ENCODE peak calls at places on chromosomes 7 and 10, in four cellular contexts. One of them, this sample, is unnamed.
A peak's percentile ranks its signal among the peaks of the same experiment; 100 is the strongest.

GRCh38 chr7:114539575-114539974 is 125.0 kb downstream of the FOXP2 start:
- DNase-seq in K562: no peak
- DNase-seq in GM12878: no peak
- DNase-seq in IMR-90: peak; percentile 35
- DNase-seq in this sample: no peak

GRCh38 chr10:97667462-97667861 is 19.6 kb downstream of the AVPI1 start:
- DNase-seq in K562: no peak
- DNase-seq in GM12878: no peak
- DNase-seq in IMR-90: no peak
- DNase-seq in this sample: no peak

GRCh38 chr7:157603716-157604115 is 266.9 kb downstream of the DNAJB6 start:
- DNase-seq in K562: no peak
- DNase-seq in IMR-90: no peak
- DNase-seq in GM12878: no peak
- DNase-seq in this sample: no peak

GRCh38 chr7:91942312-91942711 is 1.6 kb downstream of the AKAP9 start:
- DNase-seq in IMR-90: no peak
- DNase-seq in GM12878: no peak
- DNase-seq in K562: peak; percentile 40
- DNase-seq in this sample: no peak

GRCh38 chr7:2168612-2169312 is 64.0 kb downstream of the MAD1L1 start:
- DNase-seq in K562: no peak
- DNase-seq in GM12878: no peak
- DNase-seq in IMR-90: no peak
- DNase-seq in this sample: no peak

GRCh38 chr10:79070091-79070610 is 1.4 kb downstream of the ZMIZ1 start:
- DNase-seq in GM12878: no peak
- DNase-seq in IMR-90: no peak
- DNase-seq in K562: peak; percentile 30
- DNase-seq in this sample: no peak

GRCh38 chr10:130459851-130460490 is 323.8 kb downstream of the GLRX3 start:
- DNase-seq in K562: no peak
- DNase-seq in IMR-90: no peak
- DNase-seq in GM12878: no peak
- DNase-seq in this sample: peak; percentile 10

GRCh38 chr7:81611040-81611439 is 158.8 kb downstream of the HGF start:
- DNase-seq in IMR-90: no peak
- DNase-seq in K562: no peak
- DNase-seq in GM12878: no peak
- DNase-seq in this sample: no peak

GRCh38 chr10:132098539-132099421 is 33.0 kb downstream of the JAKMIP3 start:
- DNase-seq in IMR-90: no peak
- DNase-seq in GM12878: no peak
- DNase-seq in K562: no peak
- DNase-seq in this sample: no peak

GRCh38 chr10:49394933-49395740 is 752 bp downstream of the DRGX start:
- DNase-seq in K562: no peak
- DNase-seq in IMR-90: no peak
- DNase-seq in GM12878: no peak
- DNase-seq in this sample: peak; percentile 78

GRCh38 chr7:77310982-77311381 is 105.2 kb downstream of the GSAP start:
- DNase-seq in IMR-90: no peak
- DNase-seq in GM12878: no peak
- DNase-seq in K562: no peak
- DNase-seq in this sample: no peak

GRCh38 chr10:5509236-5509635 is 9.9 kb upstream of the CALML5 start:
- DNase-seq in IMR-90: no peak
- DNase-seq in K562: no peak
- DNase-seq in GM12878: no peak
- DNase-seq in this sample: no peak

GRCh38 chr7:120521761-120522737 is 249.1 kb downstream of the KCND2 start:
- DNase-seq in GM12878: no peak
- DNase-seq in K562: no peak
- DNase-seq in IMR-90: no peak
- DNase-seq in this sample: no peak

GRCh38 chr7:138875794-138876193 is 77.8 kb upstream of the ATP6V0A4 start:
- DNase-seq in GM12878: no peak
- DNase-seq in IMR-90: peak; percentile 96
- DNase-seq in K562: no peak
- DNase-seq in this sample: no peak

GRCh38 chr10:43415544-43415943 is 6.6 kb upstream of the HNRNPF start:
- DNase-seq in K562: peak; percentile 92
- DNase-seq in IMR-90: no peak
- DNase-seq in GM12878: no peak
- DNase-seq in this sample: no peak

GRCh38 chr7:79090543-79090942 is 362.9 kb downstream of the MAGI2 start:
- DNase-seq in GM12878: no peak
- DNase-seq in K562: no peak
- DNase-seq in IMR-90: peak; percentile 55
- DNase-seq in this sample: no peak

GRCh38 chr7:86968618-86969017 is 90.8 kb downstream of the ELAPOR2 start:
- DNase-seq in IMR-90: no peak
- DNase-seq in K562: no peak
- DNase-seq in GM12878: no peak
- DNase-seq in this sample: no peak

GRCh38 chr10:116241642-116242405 is 31.2 kb downstream of the GFRA1 start:
- DNase-seq in GM12878: no peak
- DNase-seq in IMR-90: no peak
- DNase-seq in K562: no peak
- DNase-seq in this sample: no peak

GRCh38 chr7:71488308-71488707 is 356.4 kb downstream of the GALNT17 start:
- DNase-seq in GM12878: no peak
- DNase-seq in IMR-90: no peak
- DNase-seq in K562: no peak
- DNase-seq in this sample: no peak

GRCh38 chr7:128406147-128406985 is 3.4 kb downstream of the IMPDH1 start:
- DNase-seq in IMR-90: no peak
- DNase-seq in K562: peak; percentile 35
- DNase-seq in GM12878: no peak
- DNase-seq in this sample: no peak

GRCh38 chr10:607545-608196 is 81.8 kb downstream of the DIP2C start:
- DNase-seq in K562: no peak
- DNase-seq in IMR-90: no peak
- DNase-seq in GM12878: no peak
- DNase-seq in this sample: no peak

GRCh38 chr7:77475181-77475580 is 59.0 kb upstream of the GSAP start:
- DNase-seq in IMR-90: no peak
- DNase-seq in GM12878: no peak
- DNase-seq in K562: no peak
- DNase-seq in this sample: no peak

GRCh38 chr7:116984917-116985316 is 31.6 kb downstream of the ST7 start:
- DNase-seq in K562: peak; percentile 65
- DNase-seq in IMR-90: peak; percentile 28
- DNase-seq in GM12878: no peak
- DNase-seq in this sample: no peak

GRCh38 chr7:92626281-92626846 is 36.2 kb upstream of the FAM133B start:
- DNase-seq in IMR-90: no peak
- DNase-seq in K562: no peak
- DNase-seq in GM12878: no peak
- DNase-seq in this sample: no peak

GRCh38 chr10:71945819-71946474 is 18.2 kb upstream of the CHST3 start:
- DNase-seq in IMR-90: no peak
- DNase-seq in GM12878: no peak
- DNase-seq in K562: peak; percentile 64
- DNase-seq in this sample: no peak

GRCh38 chr7:130425798-130426197 is 15.0 kb downstream of the CEP41 start:
- DNase-seq in K562: no peak
- DNase-seq in IMR-90: no peak
- DNase-seq in GM12878: no peak
- DNase-seq in this sample: no peak
- TF ChIP-seq CHD1 in K562: no peak
- TF ChIP-seq CHD1 in IMR-90: no peak
- TF ChIP-seq CHD1 in GM12878: no peak
- TF ChIP-seq CHD1 in this sample: no peak

GRCh38 chr10:91909178-91909677 is at the start of gene FGFBP3:
- DNase-seq in GM12878: no peak
- DNase-seq in K562: peak; percentile 76
- DNase-seq in IMR-90: peak; percentile 45
- DNase-seq in this sample: peak; percentile 61
- TF ChIP-seq CHD1 in GM12878: no peak
- TF ChIP-seq CHD1 in K562: no peak
- TF ChIP-seq CHD1 in IMR-90: no peak
- TF ChIP-seq CHD1 in this sample: no peak

GRCh38 chr7:65475734-65476319 is 102.2 kb downstream of the ZNF92 start:
- DNase-seq in K562: no peak
- DNase-seq in IMR-90: no peak
- DNase-seq in GM12878: peak; percentile 67
- DNase-seq in this sample: peak; percentile 23

GRCh38 chr7:65471587-65471986 is 97.9 kb downstream of the ZNF92 start:
- DNase-seq in IMR-90: no peak
- DNase-seq in K562: no peak
- DNase-seq in GM12878: no peak
- DNase-seq in this sample: no peak

GRCh38 chr7:65475040-65475726 is 101.5 kb downstream of the ZNF92 start:
- DNase-seq in K562: no peak
- DNase-seq in IMR-90: no peak
- DNase-seq in GM12878: no peak
- DNase-seq in this sample: no peak

DNA sequence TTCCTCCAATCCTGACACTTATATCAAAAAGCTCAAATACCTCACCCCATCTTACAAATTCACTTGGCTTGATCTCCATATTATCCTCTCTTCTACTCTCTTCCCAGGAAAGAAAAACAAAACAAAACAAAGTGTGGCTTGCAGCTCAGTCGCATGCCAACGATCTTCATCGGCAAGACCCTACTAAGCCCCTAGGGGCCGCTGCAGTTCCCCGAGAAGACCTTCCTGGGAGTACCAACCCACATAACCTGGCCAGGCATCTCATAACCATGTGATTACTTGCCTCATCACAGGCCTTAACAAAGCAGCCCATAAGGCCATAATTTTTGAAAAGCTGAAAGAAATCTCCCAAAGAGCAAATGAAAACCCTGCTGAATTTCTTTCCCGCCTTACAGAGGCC is 103.7 kb downstream of the ZNF92 start:
- DNase-seq in GM12878: no peak
- DNase-seq in IMR-90: peak; percentile 5
- DNase-seq in K562: peak; percentile 69
- DNase-seq in this sample: peak; percentile 84
- TF ChIP-seq CHD1 in GM12878: no peak
- TF ChIP-seq CHD1 in IMR-90: no peak
- TF ChIP-seq CHD1 in K562: no peak
- TF ChIP-seq CHD1 in this sample: no peak

GRCh38 chr7:126700807-126701604 is 551.7 kb downstream of the GRM8 start:
- DNase-seq in IMR-90: peak; percentile 78
- DNase-seq in K562: peak; percentile 97
- DNase-seq in GM12878: peak; percentile 98
- DNase-seq in this sample: no peak
- TF ChIP-seq CHD1 in IMR-90: no peak
- TF ChIP-seq CHD1 in K562: no peak
- TF ChIP-seq CHD1 in GM12878: peak; percentile 43
- TF ChIP-seq CHD1 in this sample: no peak

DNA sequence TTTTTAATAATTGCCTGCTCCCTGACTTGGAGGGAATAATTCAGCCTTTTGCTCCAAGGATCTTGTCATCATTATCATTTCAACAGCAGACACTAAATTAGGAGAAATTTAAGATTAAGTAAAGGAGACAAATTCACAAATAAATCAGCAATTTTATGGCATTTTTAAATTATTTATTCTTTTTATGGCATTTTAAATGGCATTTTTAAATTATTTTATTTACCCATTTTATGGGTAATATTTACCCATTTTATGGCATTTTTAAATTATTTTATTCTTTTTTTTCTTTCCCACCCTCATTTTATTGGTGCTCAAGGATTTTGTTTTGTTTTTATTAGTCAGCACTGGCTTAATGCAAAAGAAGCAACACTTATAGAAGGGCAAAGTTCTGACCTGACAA is 1201.0 kb upstream of the SORCS1 start:
- DNase-seq in IMR-90: no peak
- DNase-seq in GM12878: no peak
- DNase-seq in K562: no peak
- DNase-seq in this sample: no peak
- TF ChIP-seq CHD1 in IMR-90: no peak
- TF ChIP-seq CHD1 in GM12878: no peak
- TF ChIP-seq CHD1 in K562: no peak
- TF ChIP-seq CHD1 in this sample: no peak

GRCh38 chr7:154598864-154599263 is 404.1 kb downstream of the PAXIP1 start:
- DNase-seq in IMR-90: no peak
- DNase-seq in GM12878: no peak
- DNase-seq in K562: no peak
- DNase-seq in this sample: no peak

DNA sequence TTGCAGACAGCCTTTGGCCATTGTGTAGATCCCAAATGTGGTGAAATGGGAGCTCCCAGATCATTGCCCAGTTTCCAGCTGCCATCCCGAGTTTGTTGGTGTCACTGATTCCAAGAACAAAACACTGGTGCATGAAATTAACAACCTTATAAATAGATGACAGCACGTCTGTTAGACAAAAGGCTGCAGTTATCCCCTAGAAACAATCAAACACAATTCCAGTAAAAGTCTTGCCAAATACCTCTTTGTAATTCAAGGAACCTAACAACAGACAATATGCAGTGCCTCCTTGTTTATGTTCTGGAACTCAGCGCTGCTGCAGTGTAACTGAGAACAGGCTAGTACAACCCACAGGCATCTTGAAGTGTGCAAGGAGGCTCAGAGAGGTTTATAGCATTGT is 404.5 kb downstream of the PAXIP1 start:
- DNase-seq in IMR-90: no peak
- DNase-seq in GM12878: no peak
- DNase-seq in K562: no peak
- DNase-seq in this sample: no peak
- TF ChIP-seq CHD1 in IMR-90: no peak
- TF ChIP-seq CHD1 in GM12878: no peak
- TF ChIP-seq CHD1 in K562: no peak
- TF ChIP-seq CHD1 in this sample: no peak

GRCh38 chr10:35378547-35379210 is 42.4 kb downstream of the CCNY start:
- DNase-seq in K562: peak; percentile 79
- DNase-seq in GM12878: no peak
- DNase-seq in IMR-90: peak; percentile 60
- DNase-seq in this sample: no peak

GRCh38 chr10:35372329-35372728 is 36.0 kb downstream of the CCNY start:
- DNase-seq in K562: no peak
- DNase-seq in IMR-90: no peak
- DNase-seq in GM12878: no peak
- DNase-seq in this sample: no peak

GRCh38 chr10:35379226-35380137 is 43.2 kb downstream of the CCNY start:
- DNase-seq in GM12878: peak; percentile 60
- DNase-seq in IMR-90: peak; percentile 88
- DNase-seq in K562: peak; percentile 94
- DNase-seq in this sample: peak; percentile 55

GRCh38 chr10:35375091-35375765 is 38.9 kb downstream of the CCNY start:
- DNase-seq in GM12878: no peak
- DNase-seq in IMR-90: peak; percentile 47
- DNase-seq in K562: no peak
- DNase-seq in this sample: no peak

GRCh38 chr10:35377050-35377723 is 40.9 kb downstream of the CCNY start:
- DNase-seq in GM12878: no peak
- DNase-seq in K562: no peak
- DNase-seq in IMR-90: no peak
- DNase-seq in this sample: no peak
- TF ChIP-seq CHD1 in GM12878: no peak
- TF ChIP-seq CHD1 in K562: no peak
- TF ChIP-seq CHD1 in IMR-90: no peak
- TF ChIP-seq CHD1 in this sample: no peak

This sample was measured in H1.